ENCODE peak calls at places on chromosomes 3 and 15, in seven cellular contexts. C, N, Z, W, O, B and Q are unnamed samples.

GRCh38 chr15:75531041-75531450 is 48.1 kb downstream of the PTPN9 start:
- DNase-seq in N (peak; percentile 27), W (no peak), B (peak; percentile 44), Z (peak; percentile 80), C (no peak), O (peak; percentile 40), Q (peak; percentile 67)

GRCh38 chr15:81270781-81271491 is 53.0 kb downstream of the STARD5 start:
- DNase-seq in B (peak; percentile 7), Z (no peak), C (no peak), W (no peak), O (peak; percentile 77), N (peak; percentile 68), Q (no peak)

GRCh38 chr3:112377418-112378071 is 44.6 kb downstream of the CD200 start:
- DNase-seq in O (peak; percentile 7), C (no peak), B (no peak), Z (no peak), N (peak; percentile 76), W (no peak), Q (peak; percentile 80)

GRCh38 chr3:115071611-115072010 is 75.5 kb downstream of the ZBTB20 start:
- DNase-seq in B (peak; percentile 24), W (no peak), N (peak; percentile 32), O (peak; percentile 60), Z (no peak), C (no peak), Q (peak; percentile 7)

GRCh38 chr15:70057931-70058641 is 39.6 kb downstream of the TLE3 start:
- DNase-seq in C (no peak), W (no peak), O (no peak), Z (no peak), B (no peak), N (no peak), Q (no peak)

GRCh38 chr3:16587047-16587702 is 18.0 kb downstream of the DAZL start:
- DNase-seq in Z (no peak), O (peak; percentile 5), B (no peak), N (peak; percentile 9), W (no peak), C (no peak), Q (peak; percentile 22)

GRCh38 chr15:68821898-68822380 is 1.2 kb upstream of the ANP32A start:
- DNase-seq in N (no peak), Z (no peak), O (no peak), W (no peak), C (no peak), B (peak; percentile 49), Q (no peak)

GRCh38 chr15:88334436-88334835 is 77.9 kb upstream of the NTRK3 start:
- DNase-seq in O (peak; percentile 13), W (no peak), C (no peak), B (peak; percentile 4), N (no peak), Z (no peak), Q (no peak)

GRCh38 chr3:12194669-12195161 is 36.0 kb upstream of the TIMP4 start:
- DNase-seq in O (peak; percentile 35), W (peak; percentile 55), N (no peak), C (no peak), Z (no peak), B (peak; percentile 31), Q (peak; percentile 53)

GRCh38 chr3:55337641-55338174 is 149.4 kb downstream of the WNT5A start:
- DNase-seq in Z (no peak), C (no peak), O (no peak), B (no peak), N (no peak), W (no peak), Q (no peak)

GRCh38 chr3:195438371-195438770 is 4.4 kb downstream of the ACAP2 start:
- DNase-seq in O (no peak), N (no peak), W (no peak), C (no peak), Z (no peak), B (peak; percentile 85), Q (no peak)

GRCh38 chr3:11558002-11558401 is 85.7 kb downstream of the VGLL4 start:
- DNase-seq in C (no peak), O (peak; percentile 90), W (no peak), N (peak; percentile 90), B (peak; percentile 88), Z (peak; percentile 9), Q (peak; percentile 88)

GRCh38 chr3:171168086-171168485 is 141.6 kb upstream of the SLC2A2 start:
- DNase-seq in Z (no peak), O (peak; percentile 22), C (peak; percentile 29), W (no peak), N (peak; percentile 10), B (no peak), Q (peak; percentile 49)
- TF ChIP-seq CTCF in Z (peak; percentile 51), O (peak; percentile 33), C (peak; percentile 57), W (no peak), N (peak; percentile 69), B (peak; percentile 54), Q (peak; percentile 67)

DNA sequence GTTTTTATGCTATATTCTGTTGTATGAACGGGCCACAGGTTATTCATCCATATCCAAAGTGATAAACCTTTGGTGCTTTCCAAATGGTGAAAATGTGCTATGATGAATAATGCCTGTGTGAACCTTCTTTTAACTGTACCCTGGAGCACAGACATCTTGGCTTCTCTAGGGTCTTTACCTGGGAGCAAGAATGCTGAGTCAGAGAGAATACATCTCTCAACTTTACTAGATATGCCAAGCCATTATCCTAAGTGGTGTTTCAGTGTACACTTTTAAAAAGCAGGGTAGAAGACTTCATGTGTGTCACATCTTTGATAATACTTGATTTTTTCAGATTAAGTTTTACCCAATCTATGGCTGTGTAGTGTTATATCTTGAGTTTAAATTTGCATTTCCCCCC is 23.5 kb upstream of the XYLB start:
- DNase-seq in C (no peak), O (no peak), W (no peak), B (no peak), Z (no peak), N (no peak), Q (no peak)
- H3K4me3 ChIP-seq in C (no peak overlapping the region), O (no peak overlapping the region), W (no peak overlapping the region), B (no peak overlapping the region), Z (no peak overlapping the region), N (no peak overlapping the region), Q (no peak overlapping the region)

GRCh38 chr3:39278616-39278935 is 1.3 kb downstream of the CX3CR1 start:
- DNase-seq in C (no peak), O (no peak), W (no peak), N (no peak), Z (no peak), B (no peak), Q (no peak)

GRCh38 chr3:39280569-39280968 is 733 bp upstream of the CX3CR1 start:
- DNase-seq in C (no peak), B (no peak), O (no peak), Z (no peak), N (no peak), W (no peak), Q (no peak)

GRCh38 chr3:39277893-39278615 is 1.8 kb downstream of the CX3CR1 start:
- DNase-seq in W (no peak), O (no peak), C (no peak), Z (no peak), N (no peak), B (no peak), Q (no peak)

GRCh38 chr3:39281533-39281932 is 1.7 kb upstream of the CX3CR1 start:
- DNase-seq in B (no peak), Z (no peak), W (no peak), N (no peak), C (no peak), O (no peak), Q (no peak)

DNA sequence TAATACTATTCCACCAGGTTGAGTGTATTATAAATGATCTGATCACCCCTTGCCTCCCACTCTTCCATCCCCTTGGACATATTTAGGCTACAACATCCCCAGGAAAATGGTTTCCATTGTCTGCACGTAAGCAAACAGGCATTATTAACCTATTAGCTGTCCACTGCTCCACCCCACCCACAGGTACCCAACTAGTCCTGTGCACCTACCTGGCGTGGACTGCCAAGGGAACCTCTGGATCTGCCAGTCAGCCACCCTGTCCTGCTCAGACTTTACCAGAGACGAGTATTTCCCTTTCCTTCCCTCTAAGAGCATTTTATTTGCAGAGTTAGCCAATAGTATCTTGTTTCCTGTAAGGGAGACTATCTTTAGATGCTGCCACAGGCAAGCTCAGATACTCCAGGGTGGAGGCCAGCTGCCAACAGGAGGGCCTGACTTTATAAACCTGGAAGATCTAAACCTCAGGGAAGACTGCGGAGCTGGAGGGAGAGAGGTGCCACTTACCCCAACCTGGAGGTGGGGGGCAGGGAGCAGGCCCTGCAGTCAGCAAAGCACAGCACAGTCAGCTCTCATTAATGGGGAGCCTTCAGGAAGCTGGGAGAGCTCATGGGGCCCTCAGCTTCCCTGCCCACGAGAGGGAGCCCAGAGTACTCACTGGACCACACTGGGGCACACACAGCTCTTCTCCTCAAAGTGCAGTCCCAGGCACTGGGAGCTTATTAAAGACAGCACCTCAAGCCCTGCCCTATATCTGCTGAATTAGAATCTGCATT is at the start of gene CX3CR1:
- DNase-seq in Z (no peak), N (no peak), O (no peak), W (no peak), B (no peak), C (no peak), Q (no peak)
- TF ChIP-seq CTCF in Z (no peak), N (no peak), O (no peak), W (no peak), B (no peak), C (no peak), Q (no peak)

GRCh38 chr3:186247821-186248814 is 113.9 kb downstream of the DGKG start:
- DNase-seq in Z (no peak), N (no peak), W (no peak), C (no peak), B (no peak), O (peak; percentile 17), Q (no peak)

GRCh38 chr3:186239321-186239720 is 122.7 kb downstream of the DGKG start:
- DNase-seq in B (no peak), O (no peak), Z (no peak), W (no peak), N (no peak), C (no peak), Q (no peak)

GRCh38 chr3:186237915-186238314 is 124.1 kb downstream of the DGKG start:
- DNase-seq in C (no peak), Z (no peak), W (peak; percentile 72), N (no peak), O (no peak), B (no peak), Q (no peak)

GRCh38 chr3:186236357-186237020 is 125.5 kb downstream of the DGKG start:
- DNase-seq in C (no peak), W (no peak), B (no peak), N (peak; percentile 41), Z (no peak), O (no peak), Q (peak; percentile 72)

DNA sequence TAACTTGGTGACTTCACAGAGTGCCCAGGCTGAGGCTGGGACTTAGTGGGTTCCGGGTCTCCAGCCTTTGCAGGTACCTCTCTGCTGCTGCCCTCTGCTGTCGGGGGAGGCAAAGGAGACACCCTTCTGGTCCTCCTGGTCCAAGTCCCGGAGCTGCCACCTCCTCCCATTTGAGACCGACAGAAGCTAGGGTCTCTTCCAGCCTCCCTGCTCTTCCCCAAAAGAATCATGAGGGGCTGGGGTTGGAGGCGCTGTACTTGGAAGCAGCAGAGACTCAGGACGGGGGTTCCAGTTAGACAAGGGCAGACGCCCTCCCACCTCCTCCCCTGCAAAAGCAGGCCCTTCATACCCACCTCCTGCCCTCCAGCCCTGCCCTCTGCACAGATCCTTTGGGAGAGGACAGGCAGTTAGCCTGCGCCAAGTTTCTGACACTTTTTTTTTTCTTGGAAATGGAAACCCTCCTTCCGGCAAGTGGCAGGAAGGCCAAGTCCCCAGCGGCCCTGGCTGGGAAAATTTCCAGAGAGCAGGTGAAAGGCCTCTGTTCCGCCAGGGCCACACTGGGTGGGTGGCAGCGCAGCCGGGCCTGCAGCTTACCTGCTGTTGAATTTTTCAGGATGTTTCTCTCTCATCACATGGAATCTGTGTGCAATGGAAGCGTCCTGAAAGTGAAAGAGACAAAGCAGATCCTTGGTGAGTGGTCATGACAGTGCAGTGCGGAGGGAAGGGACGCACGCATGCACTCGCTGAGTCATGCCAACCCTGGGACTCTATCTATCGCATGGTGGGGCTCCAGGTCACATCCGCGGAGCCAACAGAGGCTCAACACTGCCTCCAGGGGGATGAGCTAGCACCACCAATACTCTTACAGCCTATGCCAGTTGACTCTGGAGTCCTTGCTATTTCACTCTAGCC is 119.9 kb downstream of the DGKG start:
- DNase-seq in W (peak; percentile 73), C (peak; percentile 84), Z (peak; percentile 74), B (peak; percentile 83), O (peak; percentile 82), N (peak; percentile 90), Q (peak; percentile 85)
- H3K4me3 ChIP-seq in W (no peak overlapping the region), C (no peak overlapping the region), Z (peak overlapping the region; percentile 58), B (peak overlapping the region; percentile 35), O (no peak overlapping the region), N (peak overlapping the region; percentile 27), Q (peak overlapping the region; percentile 33)